ENCODE peak calls at places on chromosomes 7 and 10, in nine cellular contexts. E is right lobe of liver; V is NCI-H1105; Z is astrocyte of the spinal cord; Y is NCI-H2081; A is CD8-positive, alpha-beta memory T cell; P is NCI-H1694 treated with DMSO at 0.1 percent for 48 hours; T is astrocyte of the hippocampus; X is brain microvascular endothelial cell. I is an unnamed sample.
A peak's percentile ranks its signal among the peaks of the same experiment; 100 is the strongest.

GRCh38 chr7:141133646-141134045 is 59.8 kb downstream of the TMEM178B start:
- DNase-seq in E (no peak), V (no peak), Z (peak; percentile 22), Y (no peak), A (no peak), P (no peak), T (no peak), X (peak; percentile 9), I (no peak)

GRCh38 chr10:58666024-58666423 is 153.4 kb downstream of the BICC1 start:
- DNase-seq in E (no peak), V (no peak), Z (peak; percentile 46), Y (no peak), A (no peak), P (no peak), T (no peak), X (peak; percentile 14), I (no peak)

GRCh38 chr10:74598891-74599566 is 227.4 kb upstream of the KAT6B start:
- DNase-seq in E (no peak), V (no peak), Z (no peak), Y (no peak), A (no peak), P (no peak), T (no peak), X (no peak), I (no peak)

GRCh38 chr10:93826355-93826754 is 67.4 kb upstream of the SLC35G1 start:
- DNase-seq in E (no peak), V (no peak), Z (peak; percentile 43), Y (no peak), A (no peak), P (no peak), T (peak; percentile 26), X (peak; percentile 18), I (no peak)

GRCh38 chr10:8404721-8405120 is 350.2 kb downstream of the GATA3 start:
- DNase-seq in E (no peak), V (no peak), Z (peak; percentile 32), Y (no peak), A (peak; percentile 77), P (no peak), T (peak; percentile 68), X (no peak), I (no peak)

GRCh38 chr7:152899482-152900166 is 140.1 kb downstream of the ACTR3B start:
- DNase-seq in E (peak; percentile 90), V (no peak), Z (peak; percentile 3), Y (no peak), A (no peak), P (no peak), T (peak; percentile 68), X (no peak), I (no peak)

GRCh38 chr10:78685466-78686163 is 383.2 kb upstream of the ZMIZ1 start:
- DNase-seq in E (no peak), V (no peak), Z (peak; percentile 13), Y (no peak), A (no peak), P (no peak), T (peak; percentile 36), X (peak; percentile 11), I (no peak)

GRCh38 chr7:23055582-23056178 is 41.8 kb upstream of the HYCC1 start:
- DNase-seq in E (no peak), V (peak; percentile 48), Z (peak; percentile 71), Y (peak; percentile 78), A (peak; percentile 67), P (peak; percentile 63), T (peak; percentile 79), X (peak; percentile 73), I (peak; percentile 85)

GRCh38 chr7:46713868-46714596 is 793.0 kb upstream of the IGFBP3 start:
- DNase-seq in E (peak; percentile 69), V (no peak), Z (no peak), Y (no peak), A (no peak), P (no peak), T (peak; percentile 28), X (peak; percentile 38), I (no peak)

GRCh38 chr7:42097756-42098155 is 139.3 kb downstream of the GLI3 start:
- DNase-seq in E (no peak), V (no peak), Z (peak; percentile 68), Y (no peak), A (no peak), P (no peak), T (no peak), X (peak; percentile 87), I (peak; percentile 98)

GRCh38 chr7:116227678-116228239 is 17.4 kb downstream of the TES start:
- DNase-seq in E (no peak), V (no peak), Z (peak; percentile 92), Y (no peak), A (no peak), P (no peak), T (peak; percentile 58), X (peak; percentile 50), I (no peak)

GRCh38 chr10:74047871-74048270 is 50.0 kb downstream of the VCL start:
- DNase-seq in E (no peak), V (no peak), Z (no peak), Y (no peak), A (no peak), P (no peak), T (no peak), X (no peak), I (no peak)

GRCh38 chr10:5071411-5072198 is 22.6 kb upstream of the AKR1C3 start:
- DNase-seq in E (no peak), V (peak; percentile 33), Z (peak; percentile 53), Y (peak; percentile 1), A (no peak), P (no peak), T (peak; percentile 93), X (peak; percentile 52), I (no peak)

GRCh38 chr7:128705891-128706333 is 33.2 kb upstream of the CALU start:
- DNase-seq in E (no peak), V (peak; percentile 82), Z (no peak), Y (peak; percentile 42), A (no peak), P (no peak), T (no peak), X (no peak), I (peak; percentile 86)

GRCh38 chr10:122280977-122281376 is 9.9 kb downstream of the BTBD16 start:
- DNase-seq in E (no peak), V (no peak), Z (no peak), Y (no peak), A (no peak), P (no peak), T (no peak), X (no peak), I (no peak)

GRCh38 chr7:134021861-134022260 is 105.3 kb upstream of the LRGUK start:
- DNase-seq in E (no peak), V (no peak), Z (no peak), Y (peak; percentile 81), A (no peak), P (no peak), T (no peak), X (no peak), I (no peak)

GRCh38 chr7:108650487-108650886 is 80.8 kb downstream of the DNAJB9 start:
- DNase-seq in E (no peak), V (no peak), Z (peak; percentile 8), Y (no peak), A (no peak), P (no peak), T (no peak), X (peak; percentile 9), I (no peak)

GRCh38 chr7:111474723-111475418 is 87.4 kb downstream of the IMMP2L start:
- DNase-seq in E (no peak), V (no peak), Z (no peak), Y (no peak), A (no peak), P (no peak), T (no peak), X (no peak), I (no peak)

GRCh38 chr7:91557789-91558396 is 293.7 kb downstream of the FZD1 start:
- DNase-seq in E (no peak), V (no peak), Z (peak; percentile 97), Y (no peak), A (no peak), P (no peak), T (peak; percentile 94), X (peak; percentile 92), I (peak; percentile 88)

GRCh38 chr7:17044868-17045267 is 163.1 kb upstream of the AGR3 start:
- DNase-seq in E (no peak), V (no peak), Z (no peak), Y (no peak), A (no peak), P (no peak), T (no peak), X (no peak), I (no peak)

GRCh38 chr7:30144659-30145321 is 10.0 kb downstream of the MTURN start:
- DNase-seq in E (no peak), V (no peak), Z (no peak), Y (peak; percentile 24), A (no peak), P (no peak), T (no peak), X (no peak), I (no peak)

GRCh38 chr7:47895026-47895425 is 53.2 kb downstream of the PKD1L1 start:
- DNase-seq in E (no peak), V (no peak), Z (no peak), Y (no peak), A (no peak), P (no peak), T (no peak), X (no peak), I (no peak)

GRCh38 chr7:101733713-101734475 is 83.5 kb upstream of the CUX1 start:
- DNase-seq in E (peak; percentile 80), V (peak; percentile 19), Z (peak; percentile 38), Y (no peak), A (no peak), P (no peak), T (peak; percentile 72), X (peak; percentile 18), I (peak; percentile 62)

GRCh38 chr7:8260871-8261707 is 878 bp downstream of the ICA1 start:
- DNase-seq in E (peak; percentile 82), V (peak; percentile 56), Z (no peak), Y (peak; percentile 86), A (no peak), P (peak; percentile 53), T (peak; percentile 28), X (peak; percentile 0), I (no peak)

GRCh38 chr7:49187543-49188268 is 263.4 kb downstream of the CDC14C start:
- DNase-seq in E (no peak), V (no peak), Z (no peak), Y (no peak), A (no peak), P (no peak), T (no peak), X (no peak), I (no peak)

GRCh38 chr7:44566680-44567079 is 7.0 kb downstream of the DDX56 start:
- DNase-seq in E (no peak), V (no peak), Z (no peak), Y (no peak), A (no peak), P (no peak), T (no peak), X (no peak), I (no peak)

GRCh38 chr10:66835400-66835799 is 90.4 kb upstream of the LRRTM3 start:
- DNase-seq in E (no peak), V (no peak), Z (no peak), Y (no peak), A (no peak), P (no peak), T (no peak), X (no peak), I (no peak)

GRCh38 chr10:69335613-69336012 is 57.3 kb downstream of the HK1 start:
- DNase-seq in E (no peak), V (no peak), Z (no peak), Y (no peak), A (no peak), P (no peak), T (no peak), X (no peak), I (no peak)

GRCh38 chr7:102883098-102883860 is 29.5 kb upstream of the LRRC17 start:
- DNase-seq in E (no peak), V (no peak), Z (peak; percentile 83), Y (no peak), A (no peak), P (no peak), T (peak; percentile 72), X (no peak), I (no peak)

GRCh38 chr7:112573302-112574039 is 92.7 kb downstream of the LSMEM1 start:
- DNase-seq in E (no peak), V (no peak), Z (peak; percentile 7), Y (no peak), A (no peak), P (no peak), T (peak; percentile 54), X (no peak), I (no peak)

GRCh38 chr10:75399461-75400162 is 2.0 kb downstream of the ZNF503 start:
- DNase-seq in E (peak; percentile 88), V (no peak), Z (peak; percentile 78), Y (peak; percentile 43), A (no peak), P (peak; percentile 30), T (peak; percentile 90), X (peak; percentile 65), I (peak; percentile 46)